ENCODE peak calls at places on chromosomes 16 and 17, in eight cellular contexts. One of them, this sample, is unnamed.
A peak's percentile ranks its signal among the peaks of the same experiment; 100 is the strongest.

GRCh38 chr16:85183564-85183963 is 71.3 kb upstream of the CIBAR2 start:
- DNase-seq in GM23248: no peak
- DNase-seq in left lung: no peak
- DNase-seq in ovary: no peak
- DNase-seq in fibroblast of lung: no peak
- DNase-seq in effector memory CD4-positive, alpha-beta T cell: no peak
- DNase-seq in IMR-90: no peak
- DNase-seq in spleen: no peak
- DNase-seq in this sample: no peak

GRCh38 chr17:39981207-39982068 is 831 bp downstream of the PSMD3 start:
- DNase-seq in GM23248: peak; percentile 31
- DNase-seq in left lung: no peak
- DNase-seq in ovary: no peak
- DNase-seq in fibroblast of lung: no peak
- DNase-seq in effector memory CD4-positive, alpha-beta T cell: no peak
- DNase-seq in IMR-90: no peak
- DNase-seq in spleen: no peak
- DNase-seq in this sample: no peak

GRCh38 chr17:58120195-58120822 is 27.9 kb upstream of the OR4D1 start:
- DNase-seq in GM23248: peak; percentile 66
- DNase-seq in left lung: no peak
- DNase-seq in ovary: no peak
- DNase-seq in fibroblast of lung: peak; percentile 70
- DNase-seq in effector memory CD4-positive, alpha-beta T cell: peak; percentile 27
- DNase-seq in IMR-90: peak; percentile 66
- DNase-seq in spleen: no peak
- DNase-seq in this sample: no peak

GRCh38 chr17:67460097-67460496 is 83.0 kb downstream of the PITPNC1 start:
- DNase-seq in GM23248: no peak
- DNase-seq in left lung: no peak
- DNase-seq in ovary: no peak
- DNase-seq in fibroblast of lung: no peak
- DNase-seq in effector memory CD4-positive, alpha-beta T cell: no peak
- DNase-seq in IMR-90: no peak
- DNase-seq in spleen: no peak
- DNase-seq in this sample: no peak

GRCh38 chr17:45440161-45440859 is 7.6 kb upstream of the ARHGAP27 start:
- DNase-seq in GM23248: peak; percentile 28
- DNase-seq in left lung: no peak
- DNase-seq in ovary: no peak
- DNase-seq in fibroblast of lung: peak; percentile 36
- DNase-seq in effector memory CD4-positive, alpha-beta T cell: no peak
- DNase-seq in IMR-90: no peak
- DNase-seq in spleen: peak; percentile 58
- DNase-seq in this sample: no peak

GRCh38 chr17:48259710-48260291 is 152.2 kb downstream of the SNX11 start:
- DNase-seq in GM23248: peak; percentile 58
- DNase-seq in left lung: no peak
- DNase-seq in ovary: no peak
- DNase-seq in fibroblast of lung: peak; percentile 63
- DNase-seq in effector memory CD4-positive, alpha-beta T cell: no peak
- DNase-seq in IMR-90: peak; percentile 45
- DNase-seq in spleen: no peak
- DNase-seq in this sample: no peak

GRCh38 chr16:76654421-76654820 is 377.2 kb downstream of the CNTNAP4 start:
- DNase-seq in GM23248: no peak
- DNase-seq in left lung: no peak
- DNase-seq in ovary: no peak
- DNase-seq in fibroblast of lung: no peak
- DNase-seq in effector memory CD4-positive, alpha-beta T cell: no peak
- DNase-seq in IMR-90: no peak
- DNase-seq in spleen: no peak
- DNase-seq in this sample: no peak

GRCh38 chr17:67503184-67503583 is 126.1 kb downstream of the PITPNC1 start:
- DNase-seq in GM23248: peak; percentile 62
- DNase-seq in left lung: no peak
- DNase-seq in ovary: no peak
- DNase-seq in fibroblast of lung: no peak
- DNase-seq in effector memory CD4-positive, alpha-beta T cell: no peak
- DNase-seq in IMR-90: peak; percentile 53
- DNase-seq in spleen: no peak
- DNase-seq in this sample: no peak

GRCh38 chr16:49528564-49529150 is 155.1 kb downstream of the C16orf78 start:
- DNase-seq in GM23248: peak; percentile 22
- DNase-seq in left lung: no peak
- DNase-seq in ovary: no peak
- DNase-seq in fibroblast of lung: peak; percentile 1
- DNase-seq in effector memory CD4-positive, alpha-beta T cell: no peak
- DNase-seq in IMR-90: no peak
- DNase-seq in spleen: peak; percentile 43
- DNase-seq in this sample: no peak

GRCh38 chr17:5500247-5500803 is 14.0 kb downstream of the MIS12 start:
- DNase-seq in GM23248: peak; percentile 37
- DNase-seq in left lung: no peak
- DNase-seq in ovary: no peak
- DNase-seq in fibroblast of lung: no peak
- DNase-seq in effector memory CD4-positive, alpha-beta T cell: no peak
- DNase-seq in IMR-90: peak; percentile 12
- DNase-seq in spleen: no peak
- DNase-seq in this sample: no peak

GRCh38 chr17:58986005-58986404 is 120.7 kb downstream of the TRIM37 start:
- DNase-seq in GM23248: no peak
- DNase-seq in left lung: no peak
- DNase-seq in ovary: no peak
- DNase-seq in fibroblast of lung: no peak
- DNase-seq in effector memory CD4-positive, alpha-beta T cell: no peak
- DNase-seq in IMR-90: peak; percentile 11
- DNase-seq in spleen: no peak
- DNase-seq in this sample: no peak

GRCh38 chr17:43003542-43004172 is 2.9 kb upstream of the IFI35 start:
- DNase-seq in GM23248: peak; percentile 67
- DNase-seq in left lung: no peak
- DNase-seq in ovary: no peak
- DNase-seq in fibroblast of lung: peak; percentile 41
- DNase-seq in effector memory CD4-positive, alpha-beta T cell: no peak
- DNase-seq in IMR-90: peak; percentile 50
- DNase-seq in spleen: no peak
- DNase-seq in this sample: no peak

GRCh38 chr16:12147681-12148479 is 171.3 kb downstream of the SNX29 start:
- DNase-seq in GM23248: no peak
- DNase-seq in left lung: no peak
- DNase-seq in ovary: no peak
- DNase-seq in fibroblast of lung: no peak
- DNase-seq in effector memory CD4-positive, alpha-beta T cell: no peak
- DNase-seq in IMR-90: no peak
- DNase-seq in spleen: peak; percentile 44
- DNase-seq in this sample: no peak

GRCh38 chr16:2296662-2297505 is 29.0 kb upstream of the RNPS1 start:
- DNase-seq in GM23248: peak; percentile 44
- DNase-seq in left lung: no peak
- DNase-seq in ovary: peak; percentile 72
- DNase-seq in fibroblast of lung: peak; percentile 14
- DNase-seq in effector memory CD4-positive, alpha-beta T cell: no peak
- DNase-seq in IMR-90: no peak
- DNase-seq in spleen: no peak
- DNase-seq in this sample: no peak

GRCh38 chr17:63276821-63277220 is 169.3 kb downstream of the CYB561 start:
- DNase-seq in GM23248: no peak
- DNase-seq in left lung: no peak
- DNase-seq in ovary: no peak
- DNase-seq in fibroblast of lung: no peak
- DNase-seq in effector memory CD4-positive, alpha-beta T cell: no peak
- DNase-seq in IMR-90: no peak
- DNase-seq in spleen: no peak
- DNase-seq in this sample: no peak

GRCh38 chr17:77470330-77470786 is 329.6 kb downstream of the SEC14L1 start:
- DNase-seq in GM23248: no peak
- DNase-seq in left lung: no peak
- DNase-seq in ovary: no peak
- DNase-seq in fibroblast of lung: no peak
- DNase-seq in effector memory CD4-positive, alpha-beta T cell: no peak
- DNase-seq in IMR-90: no peak
- DNase-seq in spleen: no peak
- DNase-seq in this sample: no peak
- H3K27ac ChIP-seq in GM23248: no peak overlapping the region
- H3K27ac ChIP-seq in left lung: no peak overlapping the region
- H3K27ac ChIP-seq in ovary: peak overlapping the region; percentile 74
- H3K27ac ChIP-seq in fibroblast of lung: no peak overlapping the region
- H3K27ac ChIP-seq in effector memory CD4-positive, alpha-beta T cell: peak overlapping the region; percentile 63
- H3K27ac ChIP-seq in IMR-90: no peak overlapping the region
- H3K27ac ChIP-seq in spleen: no peak overlapping the region
- H3K27ac ChIP-seq in this sample: no peak overlapping the region

DNA sequence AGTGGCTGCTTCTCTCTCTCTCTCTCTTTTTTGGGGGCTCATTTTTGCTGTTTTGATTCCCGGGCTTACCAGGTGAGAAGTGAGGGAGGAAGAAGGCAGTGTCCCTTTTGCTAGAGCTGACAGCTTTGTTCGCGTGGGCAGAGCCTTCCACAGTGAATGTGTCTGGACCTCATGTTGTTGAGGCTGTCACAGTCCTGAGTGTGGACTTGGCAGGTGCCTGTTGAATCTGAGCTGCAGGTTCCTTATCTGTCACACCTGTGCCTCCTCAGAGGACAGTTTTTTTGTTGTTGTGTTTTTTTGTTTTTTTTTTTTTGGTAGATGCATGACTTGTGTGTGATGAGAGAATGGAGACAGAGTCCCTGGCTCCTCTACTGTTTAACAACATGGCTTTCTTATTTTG is 7.7 kb upstream of the TMEM235 start:
- DNase-seq in GM23248: no peak
- DNase-seq in left lung: no peak
- DNase-seq in ovary: no peak
- DNase-seq in fibroblast of lung: no peak
- DNase-seq in effector memory CD4-positive, alpha-beta T cell: no peak
- DNase-seq in IMR-90: no peak
- DNase-seq in spleen: no peak
- DNase-seq in this sample: no peak
- H3K27ac ChIP-seq in GM23248: no peak overlapping the region
- H3K27ac ChIP-seq in left lung: peak overlapping the region; percentile 56
- H3K27ac ChIP-seq in ovary: no peak overlapping the region
- H3K27ac ChIP-seq in fibroblast of lung: no peak overlapping the region
- H3K27ac ChIP-seq in effector memory CD4-positive, alpha-beta T cell: no peak overlapping the region
- H3K27ac ChIP-seq in IMR-90: no peak overlapping the region
- H3K27ac ChIP-seq in spleen: no peak overlapping the region
- H3K27ac ChIP-seq in this sample: no peak overlapping the region

GRCh38 chr17:79214940-79215604 is 140.4 kb downstream of the ENGASE start:
- DNase-seq in GM23248: no peak
- DNase-seq in left lung: no peak
- DNase-seq in ovary: no peak
- DNase-seq in fibroblast of lung: no peak
- DNase-seq in effector memory CD4-positive, alpha-beta T cell: no peak
- DNase-seq in IMR-90: no peak
- DNase-seq in spleen: no peak
- DNase-seq in this sample: no peak

GRCh38 chr17:79216391-79216790 is 141.8 kb downstream of the ENGASE start:
- DNase-seq in GM23248: no peak
- DNase-seq in left lung: no peak
- DNase-seq in ovary: no peak
- DNase-seq in fibroblast of lung: no peak
- DNase-seq in effector memory CD4-positive, alpha-beta T cell: no peak
- DNase-seq in IMR-90: no peak
- DNase-seq in spleen: no peak
- DNase-seq in this sample: no peak

GRCh38 chr17:79216826-79217225 is 142.2 kb downstream of the ENGASE start:
- DNase-seq in GM23248: no peak
- DNase-seq in left lung: no peak
- DNase-seq in ovary: no peak
- DNase-seq in fibroblast of lung: no peak
- DNase-seq in effector memory CD4-positive, alpha-beta T cell: no peak
- DNase-seq in IMR-90: no peak
- DNase-seq in spleen: no peak
- DNase-seq in this sample: no peak

GRCh38 chr17:79214459-79214858 is 139.8 kb downstream of the ENGASE start:
- DNase-seq in GM23248: no peak
- DNase-seq in left lung: no peak
- DNase-seq in ovary: no peak
- DNase-seq in fibroblast of lung: no peak
- DNase-seq in effector memory CD4-positive, alpha-beta T cell: no peak
- DNase-seq in IMR-90: no peak
- DNase-seq in spleen: no peak
- DNase-seq in this sample: no peak

GRCh38 chr17:79215631-79216030 is 141.0 kb downstream of the ENGASE start:
- DNase-seq in GM23248: no peak
- DNase-seq in left lung: no peak
- DNase-seq in ovary: no peak
- DNase-seq in fibroblast of lung: no peak
- DNase-seq in effector memory CD4-positive, alpha-beta T cell: no peak
- DNase-seq in IMR-90: no peak
- DNase-seq in spleen: no peak
- DNase-seq in this sample: no peak
- H3K27ac ChIP-seq in GM23248: no peak overlapping the region
- H3K27ac ChIP-seq in left lung: no peak overlapping the region
- H3K27ac ChIP-seq in ovary: no peak overlapping the region
- H3K27ac ChIP-seq in fibroblast of lung: no peak overlapping the region
- H3K27ac ChIP-seq in effector memory CD4-positive, alpha-beta T cell: no peak overlapping the region
- H3K27ac ChIP-seq in IMR-90: no peak overlapping the region
- H3K27ac ChIP-seq in spleen: no peak overlapping the region
- H3K27ac ChIP-seq in this sample: no peak overlapping the region

GRCh38 chr17:7613769-7614421 is 802 bp downstream of the FXR2 start:
- DNase-seq in GM23248: peak; percentile 68
- DNase-seq in left lung: no peak
- DNase-seq in ovary: no peak
- DNase-seq in fibroblast of lung: peak; percentile 31
- DNase-seq in effector memory CD4-positive, alpha-beta T cell: no peak
- DNase-seq in IMR-90: peak; percentile 50
- DNase-seq in spleen: no peak
- DNase-seq in this sample: no peak

GRCh38 chr17:7620835-7621234 is 6.1 kb upstream of the FXR2 start:
- DNase-seq in GM23248: no peak
- DNase-seq in left lung: no peak
- DNase-seq in ovary: no peak
- DNase-seq in fibroblast of lung: no peak
- DNase-seq in effector memory CD4-positive, alpha-beta T cell: no peak
- DNase-seq in IMR-90: no peak
- DNase-seq in spleen: no peak
- DNase-seq in this sample: no peak

GRCh38 chr17:7614422-7615264 is at the start of gene FXR2:
- DNase-seq in GM23248: peak; percentile 100
- DNase-seq in left lung: peak; percentile 100
- DNase-seq in ovary: peak; percentile 100
- DNase-seq in fibroblast of lung: peak; percentile 100
- DNase-seq in effector memory CD4-positive, alpha-beta T cell: peak; percentile 98
- DNase-seq in IMR-90: peak; percentile 100
- DNase-seq in spleen: peak; percentile 99
- DNase-seq in this sample: peak; percentile 98

GRCh38 chr17:7615265-7615747 is 609 bp upstream of the FXR2 start:
- DNase-seq in GM23248: no peak
- DNase-seq in left lung: no peak
- DNase-seq in ovary: no peak
- DNase-seq in fibroblast of lung: no peak
- DNase-seq in effector memory CD4-positive, alpha-beta T cell: no peak
- DNase-seq in IMR-90: no peak
- DNase-seq in spleen: no peak
- DNase-seq in this sample: no peak

DNA sequence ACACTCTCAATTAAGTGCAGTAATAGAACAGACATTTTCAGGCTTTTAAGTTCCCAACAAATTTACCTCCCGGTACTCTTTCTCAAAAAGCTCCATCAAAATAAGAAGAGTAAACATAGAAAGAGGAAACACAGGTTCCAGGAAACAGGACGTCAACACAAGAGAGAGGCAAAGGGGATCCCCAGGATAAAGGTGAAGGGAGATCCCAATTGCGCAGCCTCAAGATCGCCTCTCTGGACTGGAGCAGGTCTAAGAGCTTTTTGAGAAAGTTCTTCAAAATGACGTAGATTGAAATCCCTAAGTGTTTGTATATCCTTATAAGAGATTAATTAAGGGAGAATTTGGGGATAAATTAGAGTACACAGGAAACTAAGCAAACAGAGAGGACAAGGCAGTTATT is 3.9 kb upstream of the FXR2 start:
- DNase-seq in GM23248: no peak
- DNase-seq in left lung: peak; percentile 61
- DNase-seq in ovary: no peak
- DNase-seq in fibroblast of lung: no peak
- DNase-seq in effector memory CD4-positive, alpha-beta T cell: no peak
- DNase-seq in IMR-90: no peak
- DNase-seq in spleen: no peak
- DNase-seq in this sample: no peak
- H3K27ac ChIP-seq in GM23248: no peak overlapping the region
- H3K27ac ChIP-seq in left lung: no peak overlapping the region
- H3K27ac ChIP-seq in ovary: no peak overlapping the region
- H3K27ac ChIP-seq in fibroblast of lung: no peak overlapping the region
- H3K27ac ChIP-seq in effector memory CD4-positive, alpha-beta T cell: no peak overlapping the region
- H3K27ac ChIP-seq in IMR-90: no peak overlapping the region
- H3K27ac ChIP-seq in spleen: no peak overlapping the region
- H3K27ac ChIP-seq in this sample: no peak overlapping the region

This sample was measured in thoracic aorta.